ENCODE peak calls at places on chromosomes 16 and 17, in seven cellular contexts. J is CD4-positive, alpha-beta memory T cell; M is stomach; W is HepG2; C is breast epithelium; E is colonic mucosa; I is trophoblast cell. O is an unnamed sample. For H3K4me1, the result is how much of the 10 kb centered on the place peaks cover.

GRCh38 chr16:72501739-72502653 is 330.0 kb upstream of the PMFBP1 start:
- DNase-seq in M (peak), J (no peak), I (peak), C (no peak), E (peak), W (peak), O (peak)

GRCh38 chr17:2192367-2193028 is 111.1 kb downstream of the SMG6 start:
- DNase-seq in J (peak), I (peak), M (no peak), W (no peak), C (no peak), E (no peak), O (no peak)

GRCh38 chr16:67158637-67159600 is 790 bp downstream of the TRADD start:
- DNase-seq in M (peak), E (peak), I (peak), J (peak), C (no peak), W (peak), O (no peak)

GRCh38 chr17:40699359-40699758 is 4.2 kb downstream of the KRT24 start:
- DNase-seq in W (no peak), I (peak), C (no peak), M (no peak), J (no peak), E (no peak), O (no peak)

GRCh38 chr17:51769231-51769630 is 389.3 kb downstream of the CA10 start:
- DNase-seq in W (no peak), J (no peak), M (no peak), I (no peak), C (no peak), E (no peak), O (no peak)

GRCh38 chr16:14302399-14303181 is 231.5 kb downstream of the MRTFB start:
- DNase-seq in J (no peak), C (no peak), E (no peak), M (no peak), I (peak), W (no peak), O (no peak)

GRCh38 chr16:70736454-70737376 is 50.9 kb upstream of the MTSS2 start:
- DNase-seq in W (no peak), J (no peak), M (no peak), C (no peak), E (no peak), I (no peak), O (no peak)

GRCh38 chr17:58344047-58344790 is 7.8 kb downstream of the SUPT4H1 start:
- DNase-seq in I (peak), E (no peak), W (no peak), J (peak), M (peak), C (no peak), O (no peak)

GRCh38 chr17:28515518-28515917 is 9.4 kb downstream of the FOXN1 start:
- DNase-seq in C (no peak), M (no peak), J (no peak), E (no peak), I (no peak), W (no peak), O (no peak)

GRCh38 chr16:49755716-49756115 is 100.2 kb downstream of the ZNF423 start:
- DNase-seq in W (no peak), C (no peak), M (no peak), E (no peak), J (no peak), I (no peak), O (no peak)

GRCh38 chr17:35344262-35344661 is 29.2 kb downstream of the SLFN11 start:
- DNase-seq in W (no peak), C (no peak), E (no peak), I (no peak), J (no peak), M (no peak), O (no peak)

GRCh38 chr16:73037331-73037745 is 10.6 kb downstream of the ZFHX3 start:
- DNase-seq in J (no peak), E (no peak), I (peak), M (peak), W (no peak), C (no peak), O (no peak)

GRCh38 chr17:68013385-68013784 is 17.1 kb upstream of the C17orf58 start:
- DNase-seq in C (no peak), E (no peak), I (no peak), M (no peak), W (no peak), J (no peak), O (no peak)

GRCh38 chr17:871731-872517 is 89.8 kb downstream of the MRM3 start:
- DNase-seq in I (no peak), C (no peak), M (no peak), J (no peak), W (no peak), E (no peak), O (no peak)

GRCh38 chr17:3796822-3797170 is 4.2 kb downstream of the ITGAE start:
- DNase-seq in M (no peak), I (no peak), C (no peak), W (no peak), J (no peak), E (no peak), O (no peak)

GRCh38 chr16:85350973-85351372 is 238.7 kb upstream of the CIBAR2 start:
- DNase-seq in M (peak), J (no peak), I (no peak), C (peak), W (no peak), E (peak), O (peak)

GRCh38 chr17:42586514-42587230 is 9.1 kb upstream of the PSMC3IP start:
- DNase-seq in M (no peak), I (no peak), E (no peak), C (no peak), W (no peak), J (no peak), O (no peak)

GRCh38 chr17:32335046-32335445 is 6.9 kb downstream of the C17orf75 start:
- DNase-seq in C (no peak), J (no peak), M (no peak), I (no peak), E (no peak), W (no peak), O (no peak)

GRCh38 chr17:1232786-1233185 is 37.5 kb upstream of the BHLHA9 start:
- DNase-seq in E (no peak), W (no peak), C (no peak), M (no peak), J (no peak), I (peak), O (no peak)

GRCh38 chr16:70656712-70657263 is 10.4 kb downstream of the IL34 start:
- DNase-seq in J (no peak), E (no peak), C (no peak), W (peak), I (peak), M (peak), O (no peak)

GRCh38 chr17:58289869-58290268 is 9.1 kb upstream of the MPO start:
- DNase-seq in J (no peak), M (peak), W (peak), E (no peak), I (no peak), C (no peak), O (no peak)

GRCh38 chr17:82244413-82245140 is 15.7 kb downstream of the SLC16A3 start:
- DNase-seq in M (no peak), I (peak), J (no peak), W (no peak), C (no peak), E (no peak), O (no peak)

GRCh38 chr16:75446416-75446815 is 13.1 kb upstream of the CFDP1 start:
- DNase-seq in M (no peak), E (no peak), J (no peak), I (no peak), W (peak), C (no peak), O (no peak)
- H3K4me3 ChIP-seq in M (no peak), E (no peak), J (no peak), I (no peak), W (no peak), C (no peak), O (no peak)

GRCh38 chr16:11007714-11008240 is 63.4 kb downstream of the CLEC16A start:
- DNase-seq in C (no peak), I (no peak), M (no peak), W (no peak), E (no peak), J (no peak), O (no peak)
- H3K4me1 ChIP-seq in C (under half), I (under half), M (under half), W (under half), E (under half), J (under half), O (under half)

GRCh38 chr16:56222482-56222997 is 31.3 kb downstream of the GNAO1 start:
- DNase-seq in C (no peak), M (no peak), E (no peak), J (no peak), I (no peak), W (no peak), O (no peak)
- H3K4me3 ChIP-seq in C (no peak), M (no peak), E (no peak), J (no peak), I (no peak), W (no peak), O (no peak)

GRCh38 chr16:48131201-48131600 is 24.6 kb downstream of the ABCC12 start:
- DNase-seq in J (no peak), C (no peak), I (no peak), W (no peak), E (no peak), M (no peak), O (no peak)

GRCh38 chr16:48126801-48127644 is 28.8 kb downstream of the ABCC12 start:
- DNase-seq in J (no peak), I (no peak), W (peak), E (no peak), C (no peak), M (peak), O (peak)

GRCh38 chr16:48128769-48129168 is 27.0 kb downstream of the ABCC12 start:
- DNase-seq in M (no peak), C (no peak), W (no peak), I (no peak), E (no peak), J (no peak), O (no peak)

GRCh38 chr16:48132696-48133095 is 23.1 kb downstream of the ABCC12 start:
- DNase-seq in W (no peak), C (no peak), M (no peak), J (no peak), E (no peak), I (no peak), O (no peak)

DNA sequence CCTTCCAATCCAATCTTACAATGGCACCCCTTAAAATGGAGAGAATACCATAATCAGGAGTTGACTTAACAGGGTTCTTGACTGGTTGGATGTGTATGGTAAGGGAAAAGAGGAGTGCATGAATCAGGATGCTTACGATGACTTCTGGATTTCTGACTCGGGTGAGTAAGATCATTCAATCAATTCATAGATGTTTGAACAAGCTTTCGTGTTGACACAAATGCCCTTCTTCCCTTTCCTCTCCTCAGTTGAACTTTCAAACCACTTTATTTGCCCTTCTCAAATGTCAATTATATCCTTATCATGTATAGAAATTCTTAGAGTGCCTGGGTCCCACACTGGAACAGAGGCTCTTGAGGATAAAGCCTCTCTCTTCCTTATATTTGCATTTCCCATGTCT is 25.9 kb downstream of the ABCC12 start:
- DNase-seq in W (no peak), C (no peak), I (no peak), M (no peak), J (no peak), E (no peak), O (no peak)
- H3K4me1 ChIP-seq in W (under half), C (under half), I (under half), M (under half), J (under half), E (under half), O (under half)

GRCh38 chr16:4626396-4626795 is 1.8 kb downstream of the MGRN1 start:
- DNase-seq in E (no peak), M (no peak), C (no peak), I (no peak), J (no peak), W (no peak), O (no peak)

GRCh38 chr16:4624015-4624826 is at the start of gene MGRN1:
- DNase-seq in W (peak), I (peak), J (peak), M (peak), E (peak), C (peak), O (peak)

GRCh38 chr16:4624827-4625616 is 396 bp downstream of the MGRN1 start:
- DNase-seq in I (peak), C (peak), M (peak), W (peak), E (peak), J (peak), O (peak)

GRCh38 chr16:4625617-4626159 is 1.1 kb downstream of the MGRN1 start:
- DNase-seq in C (no peak), I (no peak), M (no peak), J (no peak), W (no peak), E (no peak), O (no peak)

DNA sequence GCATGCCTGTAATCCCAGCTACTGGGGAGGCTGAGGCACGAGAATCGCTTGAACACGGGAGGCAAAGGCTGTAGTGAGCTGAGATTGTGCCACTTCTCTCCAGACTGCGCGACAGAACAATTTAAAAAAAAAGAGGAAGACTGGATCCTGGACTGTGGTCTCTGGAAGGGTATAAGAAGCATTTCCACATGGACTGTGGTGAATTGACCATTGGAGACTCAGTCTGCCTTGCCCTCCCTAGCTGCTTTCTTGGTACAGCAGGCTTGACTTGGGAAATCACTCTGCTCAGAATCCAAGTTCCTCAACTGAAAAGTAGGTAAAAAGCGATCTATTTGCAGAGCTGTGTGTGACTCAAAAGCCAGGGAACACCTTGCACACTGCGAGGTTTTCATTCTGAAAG is 1.0 kb upstream of the MGRN1 start:
- DNase-seq in M (no peak), E (no peak), W (no peak), I (no peak), C (no peak), J (no peak), O (no peak)
- H3K4me3 ChIP-seq in M (peak), E (no peak), W (no peak), I (no peak), C (no peak), J (peak), O (no peak)